ENCODE peak calls at places on chromosomes 11 and 22, in ten cellular contexts. One of them, this sample, is unnamed.

GRCh38 chr22:47164514-47165337 is 402.3 kb downstream of the TBC1D22A start:
- DNase-seq in fibroblast of lung: no peak
- DNase-seq in HFFc6: no peak
- DNase-seq in immature natural killer cell: no peak
- DNase-seq in lower leg skin: no peak
- DNase-seq in anterior cingulate cortex: no peak
- DNase-seq in body of pancreas: peak
- DNase-seq in GM13977: no peak
- DNase-seq in GM20000: no peak
- DNase-seq in NCI-H2081: no peak
- DNase-seq in this sample: no peak

GRCh38 chr11:125342281-125342980 is 153.6 kb downstream of the FEZ1 start:
- DNase-seq in fibroblast of lung: no peak
- DNase-seq in lower leg skin: no peak
- DNase-seq in GM20000: no peak
- DNase-seq in body of pancreas: no peak
- DNase-seq in GM13977: no peak
- DNase-seq in NCI-H2081: no peak
- DNase-seq in immature natural killer cell: no peak
- DNase-seq in HFFc6: no peak
- DNase-seq in anterior cingulate cortex: no peak
- DNase-seq in this sample: no peak

GRCh38 chr22:24285245-24285644 is 14.6 kb downstream of the SPECC1L start:
- DNase-seq in HFFc6: peak
- DNase-seq in GM20000: no peak
- DNase-seq in NCI-H2081: no peak
- DNase-seq in lower leg skin: no peak
- DNase-seq in body of pancreas: no peak
- DNase-seq in anterior cingulate cortex: no peak
- DNase-seq in immature natural killer cell: no peak
- DNase-seq in GM13977: no peak
- DNase-seq in fibroblast of lung: peak
- DNase-seq in this sample: no peak

GRCh38 chr11:94127632-94128031 is 1.0 kb upstream of the PANX1 start:
- DNase-seq in GM20000: no peak
- DNase-seq in immature natural killer cell: no peak
- DNase-seq in lower leg skin: no peak
- DNase-seq in GM13977: no peak
- DNase-seq in fibroblast of lung: no peak
- DNase-seq in body of pancreas: no peak
- DNase-seq in NCI-H2081: no peak
- DNase-seq in anterior cingulate cortex: no peak
- DNase-seq in HFFc6: no peak
- DNase-seq in this sample: no peak

GRCh38 chr11:35815556-35816315 is 128.1 kb upstream of the LDLRAD3 start:
- DNase-seq in immature natural killer cell: no peak
- DNase-seq in GM13977: no peak
- DNase-seq in fibroblast of lung: peak
- DNase-seq in anterior cingulate cortex: no peak
- DNase-seq in lower leg skin: peak
- DNase-seq in body of pancreas: peak
- DNase-seq in HFFc6: no peak
- DNase-seq in GM20000: no peak
- DNase-seq in NCI-H2081: no peak
- DNase-seq in this sample: no peak

GRCh38 chr11:111954154-111954553 is 17.0 kb downstream of the DIXDC1 start:
- DNase-seq in NCI-H2081: no peak
- DNase-seq in GM20000: no peak
- DNase-seq in body of pancreas: no peak
- DNase-seq in fibroblast of lung: no peak
- DNase-seq in HFFc6: no peak
- DNase-seq in lower leg skin: no peak
- DNase-seq in GM13977: no peak
- DNase-seq in anterior cingulate cortex: no peak
- DNase-seq in immature natural killer cell: no peak
- DNase-seq in this sample: no peak

GRCh38 chr11:116093481-116093880 is 589.3 kb upstream of the CADM1 start:
- DNase-seq in GM20000: no peak
- DNase-seq in HFFc6: no peak
- DNase-seq in anterior cingulate cortex: no peak
- DNase-seq in lower leg skin: no peak
- DNase-seq in NCI-H2081: no peak
- DNase-seq in body of pancreas: no peak
- DNase-seq in GM13977: no peak
- DNase-seq in fibroblast of lung: no peak
- DNase-seq in immature natural killer cell: no peak
- DNase-seq in this sample: no peak

GRCh38 chr11:46239801-46240061 is 37.7 kb upstream of the CREB3L1 start:
- DNase-seq in GM13977: no peak
- DNase-seq in lower leg skin: no peak
- DNase-seq in NCI-H2081: no peak
- DNase-seq in fibroblast of lung: no peak
- DNase-seq in body of pancreas: no peak
- DNase-seq in GM20000: no peak
- DNase-seq in HFFc6: no peak
- DNase-seq in anterior cingulate cortex: no peak
- DNase-seq in immature natural killer cell: no peak
- DNase-seq in this sample: no peak

GRCh38 chr22:37607010-37607911 is 1.4 kb upstream of the GGA1 start:
- DNase-seq in fibroblast of lung: peak
- DNase-seq in NCI-H2081: peak
- DNase-seq in lower leg skin: peak
- DNase-seq in GM13977: peak
- DNase-seq in GM20000: peak
- DNase-seq in anterior cingulate cortex: peak
- DNase-seq in body of pancreas: peak
- DNase-seq in HFFc6: peak
- DNase-seq in immature natural killer cell: peak
- DNase-seq in this sample: no peak

GRCh38 chr11:693415-693831 is 1.6 kb downstream of the DEAF1 start:
- DNase-seq in NCI-H2081: no peak
- DNase-seq in fibroblast of lung: peak
- DNase-seq in anterior cingulate cortex: no peak
- DNase-seq in HFFc6: no peak
- DNase-seq in GM13977: no peak
- DNase-seq in GM20000: no peak
- DNase-seq in immature natural killer cell: no peak
- DNase-seq in lower leg skin: no peak
- DNase-seq in body of pancreas: no peak
- DNase-seq in this sample: no peak

GRCh38 chr11:120682866-120683265 is 171.3 kb downstream of the GRIK4 start:
- DNase-seq in HFFc6: peak
- DNase-seq in lower leg skin: no peak
- DNase-seq in body of pancreas: no peak
- DNase-seq in GM20000: no peak
- DNase-seq in fibroblast of lung: peak
- DNase-seq in GM13977: no peak
- DNase-seq in immature natural killer cell: no peak
- DNase-seq in anterior cingulate cortex: no peak
- DNase-seq in NCI-H2081: no peak
- DNase-seq in this sample: no peak

GRCh38 chr11:103652013-103652412 is 384.4 kb upstream of the DDI1 start:
- DNase-seq in body of pancreas: no peak
- DNase-seq in GM13977: no peak
- DNase-seq in lower leg skin: no peak
- DNase-seq in anterior cingulate cortex: no peak
- DNase-seq in fibroblast of lung: peak
- DNase-seq in immature natural killer cell: no peak
- DNase-seq in GM20000: no peak
- DNase-seq in NCI-H2081: no peak
- DNase-seq in HFFc6: peak
- DNase-seq in this sample: no peak

GRCh38 chr11:122202951-122203456 is 87.0 kb upstream of the BLID start:
- DNase-seq in fibroblast of lung: peak
- DNase-seq in GM20000: peak
- DNase-seq in lower leg skin: peak
- DNase-seq in body of pancreas: peak
- DNase-seq in GM13977: peak
- DNase-seq in NCI-H2081: peak
- DNase-seq in anterior cingulate cortex: no peak
- DNase-seq in immature natural killer cell: no peak
- DNase-seq in HFFc6: peak
- DNase-seq in this sample: no peak

GRCh38 chr11:9759519-9760179 is 95.8 kb downstream of the SWAP70 start:
- DNase-seq in immature natural killer cell: peak
- DNase-seq in GM20000: peak
- DNase-seq in fibroblast of lung: peak
- DNase-seq in lower leg skin: peak
- DNase-seq in GM13977: peak
- DNase-seq in body of pancreas: peak
- DNase-seq in anterior cingulate cortex: no peak
- DNase-seq in HFFc6: peak
- DNase-seq in NCI-H2081: peak
- DNase-seq in this sample: peak

GRCh38 chr22:46484861-46485595 is 52.4 kb downstream of the CELSR1 start:
- DNase-seq in HFFc6: peak
- DNase-seq in GM13977: no peak
- DNase-seq in immature natural killer cell: no peak
- DNase-seq in fibroblast of lung: no peak
- DNase-seq in NCI-H2081: no peak
- DNase-seq in lower leg skin: no peak
- DNase-seq in anterior cingulate cortex: no peak
- DNase-seq in GM20000: no peak
- DNase-seq in body of pancreas: no peak
- DNase-seq in this sample: no peak

GRCh38 chr11:116122697-116123472 is 618.7 kb upstream of the CADM1 start:
- DNase-seq in NCI-H2081: no peak
- DNase-seq in anterior cingulate cortex: no peak
- DNase-seq in HFFc6: no peak
- DNase-seq in immature natural killer cell: no peak
- DNase-seq in body of pancreas: no peak
- DNase-seq in fibroblast of lung: no peak
- DNase-seq in lower leg skin: no peak
- DNase-seq in GM20000: no peak
- DNase-seq in GM13977: no peak
- DNase-seq in this sample: no peak

GRCh38 chr11:120807414-120808150 is 216.3 kb upstream of the TBCEL start:
- DNase-seq in HFFc6: peak
- DNase-seq in immature natural killer cell: no peak
- DNase-seq in GM20000: no peak
- DNase-seq in GM13977: no peak
- DNase-seq in lower leg skin: no peak
- DNase-seq in anterior cingulate cortex: no peak
- DNase-seq in NCI-H2081: no peak
- DNase-seq in body of pancreas: no peak
- DNase-seq in fibroblast of lung: peak
- DNase-seq in this sample: no peak

GRCh38 chr11:127458561-127458960 is 458.0 kb upstream of the KIRREL3 start:
- DNase-seq in GM20000: no peak
- DNase-seq in fibroblast of lung: no peak
- DNase-seq in GM13977: no peak
- DNase-seq in lower leg skin: no peak
- DNase-seq in HFFc6: no peak
- DNase-seq in body of pancreas: no peak
- DNase-seq in immature natural killer cell: no peak
- DNase-seq in NCI-H2081: peak
- DNase-seq in anterior cingulate cortex: no peak
- DNase-seq in this sample: no peak

GRCh38 chr22:19766506-19767426 is 6.2 kb downstream of the TBX1 start:
- DNase-seq in lower leg skin: no peak
- DNase-seq in HFFc6: no peak
- DNase-seq in anterior cingulate cortex: no peak
- DNase-seq in GM20000: peak
- DNase-seq in GM13977: peak
- DNase-seq in fibroblast of lung: no peak
- DNase-seq in NCI-H2081: no peak
- DNase-seq in body of pancreas: peak
- DNase-seq in immature natural killer cell: peak
- DNase-seq in this sample: peak

GRCh38 chr11:2862395-2862949 is 23.1 kb downstream of the CDKN1C start:
- DNase-seq in anterior cingulate cortex: no peak
- DNase-seq in GM20000: no peak
- DNase-seq in NCI-H2081: no peak
- DNase-seq in HFFc6: no peak
- DNase-seq in GM13977: no peak
- DNase-seq in body of pancreas: no peak
- DNase-seq in fibroblast of lung: no peak
- DNase-seq in lower leg skin: no peak
- DNase-seq in immature natural killer cell: no peak
- DNase-seq in this sample: no peak

GRCh38 chr11:84594602-84595001 is 1032.5 kb downstream of the DLG2 start:
- DNase-seq in GM20000: no peak
- DNase-seq in immature natural killer cell: no peak
- DNase-seq in lower leg skin: no peak
- DNase-seq in fibroblast of lung: no peak
- DNase-seq in anterior cingulate cortex: no peak
- DNase-seq in NCI-H2081: no peak
- DNase-seq in HFFc6: no peak
- DNase-seq in GM13977: no peak
- DNase-seq in body of pancreas: no peak
- DNase-seq in this sample: no peak

This sample was measured in KG1.